ENCODE peak calls at places on chromosomes 16 and 17, in ten cellular contexts. K is right lobe of liver; A is NCI-H2029 treated with DMSO at 0.1 percent for 48 hours; P is NCI-H1694 treated with DMSO at 0.1 percent for 48 hours; O is WTC11; M is GM03348; H is naive thymus-derived CD8-positive, alpha-beta T cell; Y is stomach; T is fibroblast of the aortic adventitia; J is dermis microvascular lymphatic vessel endothelial cell. L is an unnamed sample.

GRCh38 chr17:12667299-12667958 is 1.7 kb downstream of the MYOCD start:
- DNase-seq in K (no peak), A (no peak), P (peak), O (peak), M (peak), H (no peak), Y (no peak), T (peak), J (peak), L (no peak)

GRCh38 chr17:48014603-48015037 is 23.0 kb downstream of the COPZ2 start:
- DNase-seq in K (no peak), A (no peak), P (peak), O (no peak), M (no peak), H (no peak), Y (no peak), T (no peak), J (no peak), L (no peak)

GRCh38 chr16:54193656-54194007 is 93.0 kb downstream of the IRX3 start:
- DNase-seq in K (peak), A (peak), P (peak), O (peak), M (peak), H (no peak), Y (peak), T (peak), J (peak), L (no peak)

GRCh38 chr17:42898147-42898807 is 2.3 kb upstream of the G6PC1 start:
- DNase-seq in K (no peak), A (no peak), P (no peak), O (no peak), M (no peak), H (no peak), Y (no peak), T (no peak), J (no peak), L (no peak)

GRCh38 chr16:20865420-20866126 is 34.6 kb downstream of the DCUN1D3 start:
- DNase-seq in K (no peak), A (no peak), P (no peak), O (no peak), M (no peak), H (no peak), Y (no peak), T (peak), J (peak), L (no peak)

GRCh38 chr16:9345046-9345445 is 253.6 kb downstream of the HAPSTR1 start:
- DNase-seq in K (no peak), A (no peak), P (no peak), O (no peak), M (no peak), H (no peak), Y (no peak), T (no peak), J (no peak), L (no peak)

GRCh38 chr17:72574675-72575510 is 454.1 kb downstream of the SOX9 start:
- DNase-seq in K (no peak), A (no peak), P (no peak), O (no peak), M (no peak), H (no peak), Y (no peak), T (no peak), J (no peak), L (no peak)

GRCh38 chr16:21060027-21060510 is 90.6 kb downstream of the DNAH3 start:
- DNase-seq in K (peak), A (peak), P (no peak), O (no peak), M (no peak), H (no peak), Y (peak), T (no peak), J (no peak), L (no peak)

GRCh38 chr17:29566473-29567361 is at the start of gene ABHD15:
- DNase-seq in K (peak), A (no peak), P (peak), O (peak), M (peak), H (peak), Y (peak), T (peak), J (peak), L (peak)

L was measured in naive B cell.